ENCODE peak calls at places on chromosomes 5 and 9, in six cellular contexts. K is IMR-90, M is body of pancreas, Y is uterus, N is GM12892, U is adrenal gland. F is an unnamed sample.

GRCh38 chr5:9505215-9505614 is 40.7 kb downstream of the SEMA5A start:
- DNase-seq in K (peak), M (no peak), Y (no peak), N (no peak), U (no peak), F (no peak)

GRCh38 chr5:109299557-109299956 is 110.2 kb downstream of the PJA2 start:
- DNase-seq in K (no peak), M (no peak), Y (no peak), N (no peak), U (no peak), F (no peak)

GRCh38 chr9:116103976-116104820 is 49.4 kb upstream of the PAPPA start:
- DNase-seq in K (peak), M (no peak), Y (no peak), N (no peak), U (no peak), F (no peak)

GRCh38 chr9:130349398-130349797 is 83.8 kb downstream of the HMCN2 start:
- DNase-seq in K (no peak), M (no peak), Y (no peak), N (no peak), U (no peak), F (no peak)

GRCh38 chr5:112210430-112211005 is 208.6 kb downstream of the EPB41L4A start:
- DNase-seq in K (peak), M (peak), Y (no peak), N (no peak), U (peak), F (no peak)

GRCh38 chr5:6384856-6385255 is 6.5 kb upstream of the MED10 start:
- DNase-seq in K (no peak), M (no peak), Y (no peak), N (no peak), U (no peak), F (no peak)

GRCh38 chr5:177427211-177427822 is 841 bp downstream of the GRK6 start:
- DNase-seq in K (no peak), M (no peak), Y (no peak), N (no peak), U (no peak), F (no peak)

GRCh38 chr5:68066277-68066955 is 149.1 kb upstream of the PIK3R1 start:
- DNase-seq in K (no peak), M (no peak), Y (no peak), N (no peak), U (no peak), F (no peak)

GRCh38 chr9:136886610-136887597 is 588 bp downstream of the TRAF2 start:
- DNase-seq in K (peak), M (peak), Y (no peak), N (peak), U (peak), F (no peak)

GRCh38 chr9:36486454-36486932 is 86.2 kb upstream of the MELK start:
- DNase-seq in K (peak), M (peak), Y (peak), N (no peak), U (peak), F (no peak)

GRCh38 chr5:2148312-2149195 is 265.8 kb upstream of the IRX4 start:
- DNase-seq in K (no peak), M (no peak), Y (no peak), N (no peak), U (no peak), F (no peak)

GRCh38 chr5:64273276-64273675 is 107.6 kb downstream of the RNF180 start:
- DNase-seq in K (peak), M (no peak), Y (no peak), N (no peak), U (no peak), F (no peak)

GRCh38 chr9:126699401-126699851 is 85.7 kb downstream of the LMX1B start:
- DNase-seq in K (no peak), M (peak), Y (no peak), N (no peak), U (no peak), F (no peak)

GRCh38 chr9:69861011-69861410 is 40.4 kb downstream of the CFAP95 start:
- DNase-seq in K (no peak), M (no peak), Y (no peak), N (no peak), U (no peak), F (no peak)

GRCh38 chr9:70256123-70256551 is 2.6 kb upstream of the SMC5 start:
- DNase-seq in K (peak), M (no peak), Y (no peak), N (no peak), U (no peak), F (no peak)

GRCh38 chr5:174414315-174414710 is 310.1 kb upstream of the MSX2 start:
- DNase-seq in K (no peak), M (no peak), Y (no peak), N (no peak), U (no peak), F (no peak)

GRCh38 chr9:112233769-112234168 is 58.7 kb upstream of the SUSD1 start:
- DNase-seq in K (peak), M (no peak), Y (no peak), N (no peak), U (peak), F (no peak)

GRCh38 chr5:38666668-38667498 is 110.4 kb upstream of the LIFR start:
- DNase-seq in K (peak), M (peak), Y (no peak), N (no peak), U (peak), F (no peak)

GRCh38 chr5:145834917-145835838 is at the start of gene PRELID2:
- DNase-seq in K (peak), M (peak), Y (peak), N (peak), U (peak), F (peak)
- TF ChIP-seq POLR2A in K (peak), M (peak), Y (peak), N (no peak), U (peak), F (no peak)

GRCh38 chr5:77409870-77410621 is 82.1 kb downstream of the WDR41 start:
- DNase-seq in K (no peak), M (no peak), Y (no peak), N (no peak), U (no peak), F (no peak)
- TF ChIP-seq POLR2A in K (no peak), M (no peak), Y (no peak), N (no peak), U (no peak), F (no peak)

DNA sequence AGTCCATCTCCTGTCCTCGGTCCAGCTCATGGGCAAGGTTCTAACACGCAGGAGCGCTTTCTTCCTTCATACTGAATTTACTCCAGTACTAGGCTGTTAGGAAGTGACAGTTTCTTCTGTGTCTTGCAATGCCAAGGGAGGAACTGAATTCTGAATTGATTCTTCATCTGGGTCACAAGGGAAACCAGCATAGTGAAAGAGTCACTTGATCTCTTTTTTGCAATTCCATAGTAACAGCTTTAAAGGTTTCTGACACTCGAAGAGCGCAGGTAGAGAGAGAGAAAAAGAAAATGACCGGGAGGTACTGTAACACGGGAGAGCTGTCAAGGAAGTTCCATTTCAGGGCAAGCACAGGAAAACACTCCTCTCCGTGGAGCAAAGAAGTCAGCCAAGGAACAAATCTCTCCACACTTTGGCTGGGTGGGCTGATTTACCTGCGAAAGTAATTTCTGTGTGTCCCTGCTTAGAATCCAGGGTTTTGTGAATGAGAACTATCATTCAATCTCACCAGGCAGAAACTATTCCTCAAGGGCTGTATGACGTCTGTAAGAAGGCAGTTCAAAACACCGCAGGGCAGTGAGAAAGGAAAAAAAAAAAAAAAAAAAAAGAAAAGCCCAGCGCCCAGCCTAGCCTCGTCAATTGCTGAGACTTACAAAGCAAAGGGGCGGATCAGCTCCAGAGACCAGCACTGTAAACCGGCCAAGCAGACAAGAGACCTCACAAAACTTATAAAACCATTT is 617.8 kb downstream of the PDE4D start:
- DNase-seq in K (peak), M (peak), Y (peak), N (no peak), U (peak), F (no peak)
- TF ChIP-seq POLR2A in K (no peak), M (peak), Y (no peak), N (no peak), U (no peak), F (no peak)

DNA sequence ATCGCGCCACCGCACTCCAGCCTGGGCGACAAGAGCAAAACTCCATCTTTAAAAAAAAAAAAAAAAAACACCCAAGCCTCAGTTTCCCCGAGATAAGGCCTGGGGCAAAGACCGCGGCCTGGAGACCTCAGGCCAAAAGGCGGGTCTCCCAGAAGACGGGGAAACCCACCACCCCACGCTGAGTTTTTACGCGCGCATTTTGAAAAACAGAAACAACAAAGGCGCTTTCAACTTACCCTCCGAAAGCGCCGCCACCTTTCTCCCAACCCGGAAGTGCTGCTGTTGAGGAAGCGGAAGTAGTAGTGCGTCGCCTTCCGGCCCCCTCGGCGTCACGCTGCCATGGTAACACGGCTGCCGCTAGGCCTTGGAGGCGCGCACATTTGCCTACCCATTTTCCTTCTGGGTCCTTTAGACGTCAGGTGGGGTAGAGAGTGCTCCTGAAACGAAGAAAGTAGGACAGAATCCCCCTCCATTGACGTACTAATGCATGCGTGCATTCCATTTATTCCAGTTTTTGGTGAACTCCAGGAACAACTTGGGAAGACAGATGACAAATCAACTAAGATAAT is at the start of gene TTF1:
- DNase-seq in K (peak), M (peak), Y (peak), N (peak), U (peak), F (peak)
- TF ChIP-seq POLR2A in K (peak), M (peak), Y (no peak), N (peak), U (no peak), F (peak)

DNA sequence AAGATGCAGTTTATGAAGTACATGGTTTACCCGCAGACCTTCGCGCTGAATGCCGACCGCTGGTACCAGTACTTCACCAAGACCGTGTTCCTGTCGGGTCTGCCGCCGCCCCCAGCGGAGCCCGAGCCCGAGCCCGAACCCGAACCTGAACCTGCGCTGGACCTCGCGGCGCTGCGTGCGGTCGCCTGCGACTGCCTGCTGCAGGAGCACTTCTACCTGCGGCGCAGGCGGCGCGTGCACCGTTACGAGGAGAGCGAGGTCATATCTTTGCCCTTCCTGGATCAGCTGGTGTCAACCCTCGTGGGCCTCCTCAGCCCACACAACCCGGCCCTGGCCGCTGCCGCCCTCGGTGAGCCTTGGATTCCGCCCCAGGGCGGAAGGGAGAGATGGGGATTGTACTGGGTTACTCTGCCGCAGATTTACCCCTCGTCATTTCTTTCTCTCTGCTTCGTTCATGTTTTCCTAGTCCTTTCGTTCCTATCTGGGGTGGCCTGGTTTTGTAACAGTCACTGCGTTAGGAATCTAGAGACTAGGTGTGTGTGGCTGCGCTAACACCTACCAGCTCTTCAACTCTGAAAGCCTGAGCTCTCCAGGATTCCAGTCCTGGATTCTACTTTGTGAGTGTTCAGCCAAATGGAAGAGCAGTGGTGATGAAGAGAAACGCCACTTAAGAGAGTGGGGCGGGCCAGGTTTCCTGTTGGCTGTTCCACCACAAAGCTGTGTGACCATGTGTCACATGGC is 638 bp downstream of the MRPS30 start:
- DNase-seq in K (peak), M (peak), Y (peak), N (peak), U (peak), F (peak)
- TF ChIP-seq POLR2A in K (peak), M (no peak), Y (no peak), N (peak), U (peak), F (no peak)

GRCh38 chr9:35070823-35071813 is 1.3 kb downstream of the VCP start:
- DNase-seq in K (peak), M (peak), Y (no peak), N (no peak), U (peak), F (peak)

GRCh38 chr9:35073276-35073607 is 817 bp upstream of the VCP start:
- DNase-seq in K (peak), M (no peak), Y (no peak), N (no peak), U (no peak), F (no peak)

GRCh38 chr9:35071814-35072460 is 488 bp downstream of the VCP start:
- DNase-seq in K (peak), M (peak), Y (peak), N (peak), U (peak), F (peak)

GRCh38 chr9:35074141-35074540 is 1.7 kb upstream of the VCP start:
- DNase-seq in K (no peak), M (no peak), Y (no peak), N (no peak), U (no peak), F (peak)

GRCh38 chr9:35072461-35073275 is at the start of gene VCP:
- DNase-seq in K (peak), M (peak), Y (peak), N (peak), U (peak), F (peak)
- TF ChIP-seq POLR2A in K (peak), M (peak), Y (peak), N (peak), U (peak), F (peak)

DNA sequence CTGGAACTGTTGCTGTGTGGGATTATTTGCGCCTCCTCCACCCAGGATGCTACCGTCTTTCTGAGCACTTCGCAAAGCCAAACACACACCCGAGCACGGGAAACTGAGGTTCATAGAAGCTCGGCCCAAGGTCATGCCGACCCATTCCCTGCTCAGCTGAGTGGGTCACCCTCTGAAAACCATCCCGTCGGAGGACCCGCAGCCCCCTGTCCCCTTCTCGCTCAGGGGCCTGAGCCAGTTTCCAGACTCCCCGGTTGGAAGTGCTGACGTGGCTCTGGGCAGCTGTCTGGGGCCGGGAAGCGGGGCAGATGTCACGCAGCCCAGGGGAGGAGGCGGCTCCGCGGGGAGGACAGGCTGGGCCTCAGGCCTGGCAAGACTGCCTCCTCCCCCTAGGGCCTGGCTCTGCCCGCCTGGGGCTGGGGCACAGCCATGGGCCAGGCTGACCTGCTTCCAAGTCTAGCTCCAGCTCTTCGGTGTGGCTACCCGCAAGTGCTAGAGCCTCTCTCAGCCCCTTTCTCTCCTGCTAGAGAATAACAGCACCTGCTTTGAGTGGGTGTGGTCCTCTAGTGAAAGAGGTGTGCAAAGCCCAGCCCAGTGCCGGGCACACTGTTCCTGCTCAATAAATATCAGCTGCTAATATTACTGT is 9.9 kb upstream of the CXXC5 start:
- DNase-seq in K (peak), M (peak), Y (peak), N (no peak), U (peak), F (no peak)
- TF ChIP-seq POLR2A in K (no peak), M (peak), Y (no peak), N (no peak), U (peak), F (no peak)

GRCh38 chr5:181241393-181241975 is 2.2 kb downstream of the RACK1 start:
- DNase-seq in K (peak), M (no peak), Y (no peak), N (no peak), U (no peak), F (no peak)

GRCh38 chr5:181242031-181242451 is 1.7 kb downstream of the RACK1 start:
- DNase-seq in K (no peak), M (no peak), Y (no peak), N (no peak), U (no peak), F (no peak)

GRCh38 chr5:181245427-181246275 is 1.9 kb upstream of the RACK1 start:
- DNase-seq in K (no peak), M (peak), Y (no peak), N (no peak), U (no peak), F (no peak)

GRCh38 chr5:181243020-181243520 is 636 bp downstream of the RACK1 start:
- DNase-seq in K (no peak), M (no peak), Y (no peak), N (no peak), U (no peak), F (no peak)

DNA sequence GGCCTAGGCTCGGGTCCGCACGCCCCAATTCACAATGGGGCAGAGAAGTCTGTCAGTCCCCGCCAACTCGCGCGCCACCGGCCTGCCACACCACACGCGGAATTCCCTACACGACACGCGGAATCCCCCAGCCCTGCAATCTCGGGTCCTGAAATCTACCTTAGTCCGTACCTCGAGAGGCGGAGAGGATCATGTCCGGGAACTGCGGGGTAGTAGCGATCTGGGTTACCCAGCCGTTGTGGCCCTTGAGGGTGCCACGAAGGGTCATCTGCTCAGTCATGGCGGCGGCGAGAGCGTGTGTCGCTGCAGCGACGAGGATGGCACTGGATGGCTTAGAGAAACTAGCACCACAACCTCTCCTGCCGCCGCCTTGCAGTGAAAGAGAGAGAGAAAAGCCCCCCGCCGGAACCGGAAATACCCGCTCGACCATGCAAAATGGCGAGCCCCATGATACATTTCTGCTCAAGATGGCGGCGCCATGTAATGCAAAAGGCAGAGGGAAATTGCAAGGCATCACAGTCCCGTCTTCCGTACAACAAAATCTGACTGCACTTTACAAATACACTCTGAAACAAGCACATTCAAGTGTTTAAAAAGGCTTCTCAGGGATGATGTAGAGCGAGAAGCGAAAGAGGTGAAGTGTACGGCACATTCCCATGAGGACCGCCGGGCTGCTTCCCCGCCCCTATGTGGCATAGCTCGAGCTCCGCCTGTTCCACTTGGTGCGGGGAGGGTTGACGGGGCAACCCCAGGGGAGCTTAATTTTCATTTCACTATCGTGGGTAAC is at the start of gene RACK1:
- DNase-seq in K (peak), M (peak), Y (peak), N (peak), U (peak), F (peak)
- TF ChIP-seq POLR2A in K (peak), M (peak), Y (peak), N (peak), U (peak), F (peak)

DNA sequence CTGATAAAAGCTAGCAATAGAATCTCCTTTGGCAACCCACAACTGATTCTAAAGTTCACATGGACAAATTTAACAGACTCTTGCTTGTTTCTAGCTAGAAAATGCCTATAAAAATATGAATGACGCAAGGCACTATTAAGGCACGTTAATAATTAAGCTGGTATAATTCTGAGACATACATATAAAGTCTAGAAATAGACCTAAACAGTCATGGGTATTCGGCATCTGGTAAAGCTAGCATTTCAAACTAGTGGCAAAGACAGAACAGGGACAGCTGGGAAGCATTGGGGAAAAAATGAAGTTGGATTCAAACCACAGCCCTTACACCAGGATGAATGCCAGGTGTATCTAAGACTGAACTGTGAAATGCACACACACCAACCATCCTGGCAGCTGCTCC is 5.2 kb upstream of the ZFP62 start:
- DNase-seq in K (no peak), M (no peak), Y (no peak), N (no peak), U (no peak), F (no peak)
- TF ChIP-seq POLR2A in K (no peak), M (no peak), Y (no peak), N (no peak), U (no peak), F (no peak)